ENCODE peak calls at places on chromosomes 16 and 17, in six cellular contexts. Z is heart left ventricle, T is fibroblast of lung, N is AG04449, C is cardiac muscle cell, O is RWPE1. X is an unnamed sample.

GRCh38 chr17:8119575-8120519 is 1.5 kb upstream of the ALOXE3 start:
- DNase-seq in Z (peak), T (peak), N (peak), C (peak), O (no peak), X (peak)

GRCh38 chr17:48842746-48843145 is 11.9 kb downstream of the CALCOCO2 start:
- DNase-seq in Z (no peak), T (peak), N (no peak), C (no peak), O (no peak), X (no peak)

GRCh38 chr17:19380551-19381284 is 2.4 kb downstream of the MAPK7 start:
- DNase-seq in Z (no peak), T (no peak), N (no peak), C (no peak), O (no peak), X (no peak)

GRCh38 chr17:61499632-61500031 is 47.4 kb downstream of the TBX4 start:
- DNase-seq in Z (no peak), T (no peak), N (no peak), C (no peak), O (no peak), X (no peak)

GRCh38 chr16:78425957-78426590 is 326.6 kb downstream of the WWOX start:
- DNase-seq in Z (no peak), T (no peak), N (no peak), C (no peak), O (no peak), X (no peak)

GRCh38 chr17:83125515-83126274 is 46.3 kb downstream of the METRNL start:
- DNase-seq in Z (no peak), T (no peak), N (no peak), C (no peak), O (peak), X (no peak)

GRCh38 chr17:81871387-81872120 is 417 bp upstream of the ARHGDIA start:
- DNase-seq in Z (peak), T (peak), N (no peak), C (peak), O (peak), X (peak)

GRCh38 chr17:19409509-19409908 is 1.5 kb upstream of the RNF112 start:
- DNase-seq in Z (no peak), T (no peak), N (no peak), C (peak), O (peak), X (no peak)

GRCh38 chr16:88554711-88555264 is 15.4 kb upstream of the ZC3H18 start:
- DNase-seq in Z (no peak), T (no peak), N (no peak), C (no peak), O (no peak), X (no peak)

GRCh38 chr16:82748026-82748425 is 121.3 kb downstream of the CDH13 start:
- DNase-seq in Z (peak), T (peak), N (no peak), C (peak), O (no peak), X (peak)
- TF ChIP-seq CTCF in Z (peak), T (peak), N (peak), C (peak), O (no peak), X (peak)

GRCh38 chr17:75683467-75684041 is 16.4 kb downstream of the SAP30BP start:
- DNase-seq in Z (no peak), T (peak), N (no peak), C (peak), O (peak), X (no peak)

GRCh38 chr17:75676461-75676860 is 9.3 kb downstream of the SAP30BP start:
- DNase-seq in Z (no peak), T (no peak), N (no peak), C (no peak), O (no peak), X (no peak)

GRCh38 chr17:75680431-75680830 is 13.3 kb downstream of the SAP30BP start:
- DNase-seq in Z (no peak), T (no peak), N (no peak), C (no peak), O (no peak), X (no peak)

GRCh38 chr17:75681289-75681688 is 14.2 kb downstream of the SAP30BP start:
- DNase-seq in Z (no peak), T (no peak), N (no peak), C (peak), O (peak), X (peak)

GRCh38 chr17:75679706-75680201 is 12.6 kb downstream of the SAP30BP start:
- DNase-seq in Z (peak), T (no peak), N (no peak), C (peak), O (peak), X (no peak)
- TF ChIP-seq CTCF in Z (peak), T (no peak), N (no peak), C (peak), O (no peak), X (peak)

DNA sequence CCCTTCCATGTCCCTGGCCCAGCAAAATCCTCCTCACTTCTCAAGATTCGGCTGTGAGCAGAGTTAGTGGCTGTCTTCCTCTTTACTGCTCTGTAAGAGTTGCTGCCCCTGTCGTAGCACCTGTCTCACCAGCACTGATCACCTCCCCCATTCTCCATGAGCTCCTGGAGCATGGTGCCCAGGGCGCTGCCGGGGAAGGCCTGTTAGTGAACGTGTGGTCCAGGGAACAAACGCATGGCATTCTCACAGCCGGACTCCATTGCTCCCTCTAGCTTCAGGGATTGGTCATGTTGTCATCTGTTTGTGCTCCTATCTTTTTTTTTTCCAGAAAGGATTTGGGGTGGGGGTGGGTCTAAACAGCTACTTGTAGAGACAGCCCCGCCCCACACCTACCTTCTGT is 141.2 kb downstream of the CMIP start:
- DNase-seq in Z (no peak), T (no peak), N (no peak), C (no peak), O (no peak), X (no peak)
- TF ChIP-seq CTCF in Z (no peak), T (peak), N (peak), C (peak), O (no peak), X (no peak)

GRCh38 chr16:17930280-17930679 is 406.3 kb downstream of the NPIPA8 start:
- DNase-seq in Z (no peak), T (no peak), N (no peak), C (no peak), O (no peak), X (no peak)
- TF ChIP-seq CTCF in Z (no peak), T (no peak), N (no peak), C (no peak), O (no peak), X (no peak)

DNA sequence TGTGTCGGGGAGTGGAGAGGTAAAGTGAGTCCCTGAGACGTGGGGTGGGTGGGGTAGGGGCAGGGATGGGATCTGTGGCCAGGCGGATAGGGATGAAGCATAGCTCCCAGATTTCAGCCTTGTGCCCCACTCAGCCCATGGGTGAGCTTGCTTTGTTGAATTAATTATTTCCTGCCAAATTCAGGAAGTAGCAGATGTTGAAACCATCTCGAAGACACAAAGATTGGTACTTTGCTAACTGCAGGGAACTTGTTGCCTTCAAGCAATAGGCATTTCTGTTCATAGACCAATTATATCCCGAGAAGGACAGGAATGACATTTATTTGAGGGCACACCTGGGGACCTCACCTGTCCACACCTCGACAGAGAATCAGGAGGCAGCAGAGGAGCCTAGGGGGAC is 11.0 kb upstream of the C16orf74 start:
- DNase-seq in Z (no peak), T (no peak), N (no peak), C (no peak), O (no peak), X (no peak)
- TF ChIP-seq CTCF in Z (no peak), T (no peak), N (no peak), C (no peak), O (no peak), X (no peak)

X was measured in AG09319.